ENCODE peak calls at places on chromosomes 4 and X, in four cellular contexts. I is lower leg skin; O is CD4-positive, alpha-beta T cell; E is hepatic stellate cell. Q is an unnamed sample.

GRCh38 chrX:111467896-111468295 is 43.5 kb upstream of the SERTM2 start:
- DNase-seq in E (no peak), O (no peak), I (peak), Q (no peak)

GRCh38 chrX:18455384-18455783 is 30.0 kb downstream of the CDKL5 start:
- DNase-seq in E (no peak), O (no peak), I (no peak), Q (no peak)

GRCh38 chr4:76074468-76074867 is at the start of gene ART3:
- DNase-seq in O (no peak), I (no peak), E (no peak), Q (no peak)

GRCh38 chr4:122577808-122578781 is 42.8 kb downstream of the IL21 start:
- DNase-seq in I (no peak), E (no peak), O (peak), Q (peak)

GRCh38 chrX:48468247-48468671 is 1.8 kb downstream of the SLC38A5 start:
- DNase-seq in O (no peak), E (no peak), I (no peak), Q (no peak)

GRCh38 chrX:133294126-133294525 is 76.0 kb upstream of the TFDP3 start:
- DNase-seq in I (no peak), O (no peak), E (peak), Q (no peak)

GRCh38 chr4:186725422-186726149 is 1.9 kb upstream of the FAT1 start:
- DNase-seq in E (peak), I (peak), O (no peak), Q (peak)

GRCh38 chr4:81736324-81736723 is 264.6 kb upstream of the RASGEF1B start:
- DNase-seq in E (no peak), O (no peak), I (no peak), Q (no peak)

GRCh38 chr4:169314906-169315305 is 44.1 kb upstream of the SH3RF1 start:
- DNase-seq in O (no peak), E (peak), I (peak), Q (no peak)

GRCh38 chr4:97987019-97987648 is 156.1 kb downstream of the STPG2 start:
- DNase-seq in O (no peak), E (no peak), I (no peak), Q (no peak)

GRCh38 chr4:6668391-6668790 is 25.3 kb upstream of the S100P start:
- DNase-seq in O (no peak), I (no peak), E (peak), Q (no peak)

GRCh38 chrX:105658136-105658535 is 164.2 kb upstream of the NRK start:
- DNase-seq in I (no peak), E (no peak), O (no peak), Q (no peak)

GRCh38 chr4:1206299-1207156 is 34.1 kb upstream of the SPON2 start:
- DNase-seq in E (no peak), O (peak), I (no peak), Q (no peak)

GRCh38 chr4:7382634-7383014 is 52.1 kb downstream of the PSAPL1 start:
- DNase-seq in E (no peak), I (no peak), O (no peak), Q (no peak)

GRCh38 chr4:25330905-25331816 is 18.6 kb downstream of the ZCCHC4 start:
- DNase-seq in O (no peak), E (no peak), I (no peak), Q (no peak)

GRCh38 chr4:32684160-32684559 is 1964.0 kb downstream of the PCDH7 start:
- DNase-seq in O (no peak), E (no peak), I (no peak), Q (no peak)

GRCh38 chrX:65581661-65582339 is 47.2 kb upstream of the LAS1L start:
- DNase-seq in E (peak), O (peak), I (peak), Q (peak)

GRCh38 chrX:133640161-133641015 is 225.1 kb upstream of the GPC4 start:
- DNase-seq in I (no peak), E (no peak), O (no peak), Q (no peak)

GRCh38 chr4:148344382-148344781 is 97.8 kb downstream of the NR3C2 start:
- DNase-seq in E (no peak), I (no peak), O (no peak), Q (no peak)

GRCh38 chr4:143402776-143403550 is 66.3 kb downstream of the GAB1 start:
- DNase-seq in E (no peak), I (no peak), O (no peak), Q (no peak)

GRCh38 chr4:165326831-165327210 is 648 bp upstream of the MSMO1 start:
- DNase-seq in I (no peak), E (peak), O (no peak), Q (no peak)

GRCh38 chr4:37244583-37245390 is at the start of gene NWD2:
- DNase-seq in E (no peak), O (no peak), I (no peak), Q (no peak)

GRCh38 chrX:17592117-17592516 is 145.2 kb upstream of the SCML1 start:
- DNase-seq in E (no peak), O (no peak), I (no peak), Q (no peak)

GRCh38 chr4:139795915-139796314 is 130.3 kb downstream of the MGST2 start:
- DNase-seq in E (no peak), I (no peak), O (no peak), Q (no peak)

GRCh38 chr4:53119685-53120084 is 246.2 kb downstream of the SCFD2 start:
- DNase-seq in E (peak), O (no peak), I (no peak), Q (peak)

GRCh38 chrX:150856101-150856500 is 42.4 kb downstream of the CD99L2 start:
- DNase-seq in E (no peak), I (no peak), O (no peak), Q (no peak)

GRCh38 chr4:67871867-67872266 is 11.9 kb downstream of the TMPRSS11D start:
- DNase-seq in E (peak), I (no peak), O (no peak), Q (peak)

GRCh38 chrX:133913658-133914388 is 71.6 kb downstream of the GPC3 start:
- DNase-seq in E (no peak), I (no peak), O (no peak), Q (no peak)

GRCh38 chrX:16662402-16662801 is 12.4 kb downstream of the S100G start:
- DNase-seq in I (no peak), E (no peak), O (no peak), Q (no peak)

GRCh38 chr4:47913328-47913727 is 1.1 kb downstream of the NFXL1 start:
- DNase-seq in E (peak), O (no peak), I (no peak), Q (no peak)

GRCh38 chr4:73631565-73632226 is 11.5 kb upstream of the RASSF6 start:
- DNase-seq in O (no peak), I (no peak), E (no peak), Q (no peak)

GRCh38 chr4:100695871-100696270 is 178.0 kb upstream of the EMCN start:
- DNase-seq in O (no peak), I (no peak), E (no peak), Q (no peak)

Q was measured in amniotic stem cell.